ENCODE peak calls at places on chromosomes 11 and 22, in nine cellular contexts. D is lower leg skin; O is cardiac muscle cell; H is body of pancreas; N is mammary epithelial cell; R is fibroblast of the aortic adventitia; V is CD8-positive, alpha-beta T cell; S is HFF-Myc; U is astrocyte of the spinal cord. P is an unnamed sample.

GRCh38 chr11:34680206-34680605 is 59.3 kb downstream of the EHF start:
- DNase-seq in R (no peak), U (no peak), N (peak), H (no peak), D (no peak), V (no peak), S (peak), O (no peak), P (no peak)

GRCh38 chr22:30600925-30601324 is 6.0 kb upstream of the TCN2 start:
- DNase-seq in N (no peak), D (no peak), O (no peak), R (no peak), V (no peak), H (no peak), U (no peak), S (no peak), P (no peak)

GRCh38 chr11:45675646-45676045 is 10.2 kb upstream of the CHST1 start:
- DNase-seq in V (no peak), D (no peak), S (no peak), H (no peak), U (no peak), R (no peak), O (no peak), N (no peak), P (no peak)

GRCh38 chr11:62788991-62789390 is 1.8 kb downstream of the TMEM179B start:
- DNase-seq in D (no peak), V (no peak), U (no peak), H (no peak), N (no peak), R (no peak), S (no peak), O (no peak), P (no peak)

GRCh38 chr11:23078289-23078971 is 218.2 kb upstream of the CCDC179 start:
- DNase-seq in R (peak), D (no peak), N (peak), O (no peak), H (no peak), S (peak), U (peak), V (no peak), P (peak)

GRCh38 chr22:32005453-32005852 is 37.6 kb upstream of the SLC5A1 start:
- DNase-seq in H (no peak), N (peak), R (peak), U (peak), V (no peak), S (no peak), D (no peak), O (no peak), P (peak)

GRCh38 chr11:35491231-35491871 is 34.1 kb downstream of the PAMR1 start:
- DNase-seq in O (no peak), U (peak), D (no peak), S (peak), H (no peak), N (peak), V (no peak), R (peak), P (peak)

GRCh38 chr11:124900464-124900863 is 2.8 kb upstream of the ROBO4 start:
- DNase-seq in O (no peak), V (no peak), N (peak), S (peak), R (peak), H (no peak), U (peak), D (peak), P (peak)

GRCh38 chr11:44658451-44658850 is 68.3 kb upstream of the TSPAN18 start:
- DNase-seq in V (no peak), H (no peak), D (no peak), U (no peak), O (peak), N (no peak), S (no peak), R (no peak), P (peak)

GRCh38 chr22:27149886-27150529 is 492.6 kb downstream of the MIAT start:
- DNase-seq in N (no peak), V (no peak), O (no peak), U (no peak), R (peak), D (no peak), S (no peak), H (no peak), P (peak)

GRCh38 chr22:27110985-27111451 is 453.6 kb downstream of the MIAT start:
- DNase-seq in S (no peak), U (peak), D (no peak), R (peak), V (no peak), O (peak), N (no peak), H (no peak), P (peak)

GRCh38 chr22:21573750-21574494 is 6.4 kb downstream of the UBE2L3 start:
- DNase-seq in U (no peak), O (no peak), R (no peak), H (no peak), S (no peak), N (no peak), D (no peak), V (no peak), P (no peak)

GRCh38 chr11:78181155-78181554 is 7.3 kb downstream of the KCTD21 start:
- DNase-seq in H (no peak), D (no peak), O (no peak), N (no peak), V (no peak), S (no peak), R (no peak), U (no peak), P (no peak)

GRCh38 chr11:128648711-128649110 is 45.2 kb upstream of the FLI1 start:
- DNase-seq in H (no peak), S (no peak), O (no peak), V (no peak), R (no peak), N (no peak), D (no peak), U (no peak), P (no peak)

DNA sequence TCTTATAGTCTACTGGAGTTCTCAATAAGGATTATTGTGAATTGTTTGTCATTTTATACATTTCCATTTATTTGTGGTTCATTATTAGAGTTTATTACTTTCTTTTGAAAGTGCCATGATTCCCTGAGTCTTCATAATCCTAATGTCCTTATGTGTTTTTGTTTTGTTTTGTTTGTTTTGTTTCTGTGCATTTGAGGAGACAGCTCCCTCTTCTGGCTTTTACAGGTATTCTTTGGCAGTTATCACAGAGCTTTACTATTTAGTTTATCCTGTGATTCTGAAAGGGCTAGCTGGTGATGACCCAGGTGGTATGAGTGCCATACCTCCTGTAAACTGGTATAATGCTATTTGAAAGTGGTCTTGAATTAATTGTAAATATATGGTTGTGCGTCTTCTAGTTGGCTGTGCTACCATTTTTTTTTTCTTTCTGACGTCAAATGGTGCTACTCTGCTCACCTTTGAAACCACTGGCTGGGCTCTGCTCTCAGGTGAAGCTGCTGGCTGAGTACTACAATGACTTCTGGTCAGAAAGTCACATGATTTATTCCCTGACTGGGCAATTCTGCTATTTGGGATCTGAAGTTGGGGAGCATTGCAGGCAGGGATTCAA is 751.2 kb downstream of the JRKL start:
- DNase-seq in U (no peak), R (no peak), S (no peak), D (no peak), V (no peak), O (no peak), H (no peak), N (peak), P (no peak)
- TF ChIP-seq CTCF in U (peak), R (no peak), S (no peak), D (no peak), V (no peak), O (peak), H (no peak), N (peak), P (no peak)

GRCh38 chr11:102313225-102313940 is 3.9 kb upstream of the BIRC3 start:
- DNase-seq in D (no peak), U (peak), R (peak), O (no peak), V (no peak), H (no peak), N (no peak), S (no peak), P (no peak)
- H3K4me3 ChIP-seq in D (no peak), U (no peak), R (peak), O (no peak), V (no peak), H (no peak), N (peak), S (no peak), P (peak)

DNA sequence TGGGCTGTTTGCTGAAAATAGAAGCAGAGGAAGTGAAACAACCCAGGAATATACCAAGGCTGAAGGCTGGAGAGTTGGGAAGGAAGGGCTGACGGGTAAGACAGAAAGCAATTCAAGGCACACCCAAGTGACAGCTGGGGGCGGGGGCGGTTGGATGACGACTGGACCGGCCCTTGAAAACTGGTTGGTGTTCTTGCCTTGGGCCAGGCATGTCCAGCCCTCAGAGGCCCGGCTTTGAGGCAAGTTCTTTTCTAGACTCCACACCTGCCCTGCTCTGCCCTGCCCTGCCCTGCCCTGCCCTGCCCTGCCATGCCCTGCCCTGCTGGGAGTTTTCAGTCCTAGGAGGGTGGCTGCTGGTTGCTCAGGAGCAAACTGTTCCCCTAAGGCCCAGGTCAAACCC is 34.2 kb upstream of the CACNG2 start:
- DNase-seq in H (peak), N (peak), S (no peak), O (no peak), D (peak), V (no peak), U (no peak), R (no peak), P (no peak)
- TF ChIP-seq CTCF in H (no peak), N (no peak), S (no peak), O (no peak), D (no peak), V (no peak), U (no peak), R (no peak), P (no peak)

GRCh38 chr11:61745796-61746653 is 6.4 kb upstream of the MYRF start:
- DNase-seq in H (no peak), R (no peak), N (no peak), V (no peak), U (no peak), S (no peak), O (no peak), D (no peak), P (no peak)
- H3K4me3 ChIP-seq in H (no peak), R (no peak), N (no peak), V (no peak), U (no peak), S (no peak), O (no peak), D (no peak), P (no peak)

P was measured in AG10803.